ENCODE peak calls at places on chromosome 9, in four cellular contexts. Q is stimulated activated CD4-positive, alpha-beta T cell treated with anti-CD3 and anti-CD28 coated beads, Interleukin-4, amount 100 ng/mL, for 1 hour; S is fibroblast of lung; T is gastrocnemius medialis. P is an unnamed sample.

GRCh38 chr9:4923580-4924544 is 61.2 kb upstream of the JAK2 start:
- DNase-seq in S (peak), Q (no peak), T (no peak), P (no peak)

GRCh38 chr9:74908665-74909064 is 20.9 kb upstream of the TRPM6 start:
- DNase-seq in T (no peak), S (no peak), Q (no peak), P (no peak)

GRCh38 chr9:120538339-120538738 is 41.6 kb downstream of the CDK5RAP2 start:
- DNase-seq in Q (no peak), S (no peak), T (no peak), P (no peak)

GRCh38 chr9:112917027-112917986 is 26.6 kb upstream of the SLC46A2 start:
- DNase-seq in T (no peak), S (no peak), Q (no peak), P (no peak)

GRCh38 chr9:131620764-131621520 is 75.6 kb downstream of the PRRT1B start:
- DNase-seq in Q (no peak), S (no peak), T (no peak), P (no peak)

GRCh38 chr9:111730937-111731567 is 63.7 kb downstream of the SHOC1 start:
- DNase-seq in S (peak), Q (no peak), T (no peak), P (no peak)

GRCh38 chr9:112408285-112408684 is 28.4 kb downstream of the HSDL2 start:
- DNase-seq in Q (no peak), S (no peak), T (no peak), P (no peak)

GRCh38 chr9:127724012-127724411 is 8.1 kb downstream of the TTC16 start:
- DNase-seq in Q (no peak), S (no peak), T (no peak), P (no peak)

GRCh38 chr9:19162956-19163355 is 35.7 kb upstream of the PLIN2 start:
- DNase-seq in Q (no peak), T (peak), S (peak), P (no peak)

GRCh38 chr9:134594376-134594941 is 47.1 kb upstream of the COL5A1 start:
- DNase-seq in S (no peak), Q (no peak), T (no peak), P (no peak)

GRCh38 chr9:2023532-2023931 is 8.4 kb downstream of the SMARCA2 start:
- DNase-seq in S (no peak), Q (no peak), T (no peak), P (no peak)

GRCh38 chr9:120982851-120983250 is 56.3 kb upstream of the TRAF1 start:
- DNase-seq in S (peak), T (no peak), Q (no peak), P (no peak)

GRCh38 chr9:35604578-35605335 is at the start of gene TESK1:
- DNase-seq in Q (peak), T (peak), S (peak), P (peak)

GRCh38 chr9:96340707-96341106 is 38.7 kb upstream of the HSD17B3 start:
- DNase-seq in Q (no peak), T (no peak), S (no peak), P (no peak)